ENCODE peak calls at places on chromosome 3, in six cellular contexts. B is sciatic nerve, I is GM03348, K is lower lobe of right lung, S is lower leg skin, P is hippocampal formation. N is an unnamed sample.

GRCh38 chr3:73508330-73508954 is 116.3 kb downstream of the PDZRN3 start:
- DNase-seq in B (no peak), I (peak; percentile 71), K (no peak), S (peak; percentile 54), P (peak; percentile 10), N (peak; percentile 64)

GRCh38 chr3:110686691-110687090 is 384.9 kb upstream of the NECTIN3 start:
- DNase-seq in B (no peak), I (no peak), K (no peak), S (no peak), P (no peak), N (no peak)

GRCh38 chr3:24830230-24831152 is 335.8 kb upstream of the THRB start:
- DNase-seq in B (no peak), I (no peak), K (peak; percentile 47), S (no peak), P (no peak), N (no peak)

GRCh38 chr3:59263152-59263551 is 213.3 kb upstream of the CFAP20DC start:
- DNase-seq in B (no peak), I (no peak), K (no peak), S (no peak), P (no peak), N (peak; percentile 71)

GRCh38 chr3:194165619-194166018 is 29.7 kb downstream of the HES1 start:
- DNase-seq in B (no peak), I (no peak), K (no peak), S (no peak), P (no peak), N (no peak)

GRCh38 chr3:20700702-20701101 is 514.7 kb upstream of the SGO1 start:
- DNase-seq in B (no peak), I (no peak), K (no peak), S (no peak), P (no peak), N (no peak)

GRCh38 chr3:66598168-66598567 is 97.3 kb upstream of the LRIG1 start:
- DNase-seq in B (no peak), I (peak; percentile 33), K (no peak), S (no peak), P (no peak), N (peak; percentile 11)

GRCh38 chr3:187678869-187679268 is 8.7 kb upstream of the SST start:
- DNase-seq in B (peak; percentile 68), I (peak; percentile 74), K (no peak), S (no peak), P (peak; percentile 13), N (peak; percentile 69)

GRCh38 chr3:30356901-30357753 is 249.3 kb upstream of the TGFBR2 start:
- DNase-seq in B (no peak), I (no peak), K (no peak), S (no peak), P (no peak), N (no peak)

GRCh38 chr3:45507820-45508317 is 86.7 kb upstream of the LIMD1 start:
- DNase-seq in B (no peak), I (no peak), K (no peak), S (no peak), P (no peak), N (no peak)

GRCh38 chr3:76122007-76122406 is 336.7 kb upstream of the ZNF717 start:
- DNase-seq in B (no peak), I (no peak), K (no peak), S (no peak), P (no peak), N (peak; percentile 29)

GRCh38 chr3:101077361-101078011 is 84.3 kb upstream of the ABI3BP start:
- DNase-seq in B (no peak), I (no peak), K (no peak), S (no peak), P (no peak), N (peak; percentile 92)

GRCh38 chr3:171168086-171168485 is 141.6 kb upstream of the SLC2A2 start:
- DNase-seq in B (no peak), I (peak; percentile 51), K (no peak), S (no peak), P (no peak), N (peak; percentile 97)

GRCh38 chr3:122810706-122811105 is 15.8 kb downstream of the SLC49A4 start:
- DNase-seq in B (no peak), I (no peak), K (no peak), S (no peak), P (no peak), N (no peak)

GRCh38 chr3:5195605-5196004 is 8.1 kb downstream of the EDEM1 start:
- DNase-seq in B (no peak), I (no peak), K (peak; percentile 67), S (no peak), P (peak; percentile 25), N (peak; percentile 72)

GRCh38 chr3:125634346-125634964 is 39.2 kb upstream of the OSBPL11 start:
- DNase-seq in B (no peak), I (no peak), K (no peak), S (no peak), P (no peak), N (peak; percentile 50)

GRCh38 chr3:5233026-5233425 is 45.5 kb downstream of the EDEM1 start:
- DNase-seq in B (no peak), I (no peak), K (no peak), S (no peak), P (no peak), N (no peak)

GRCh38 chr3:108117245-108117644 is 26.4 kb upstream of the CD47 start:
- DNase-seq in B (no peak), I (peak; percentile 22), K (no peak), S (no peak), P (no peak), N (peak; percentile 51)

GRCh38 chr3:26550413-26550812 is 72.2 kb upstream of the LRRC3B start:
- DNase-seq in B (no peak), I (no peak), K (no peak), S (no peak), P (no peak), N (no peak)

GRCh38 chr3:160180581-160181216 is 44.5 kb upstream of the C3orf80 start:
- DNase-seq in B (no peak), I (peak; percentile 77), K (no peak), S (no peak), P (no peak), N (no peak)

GRCh38 chr3:134342269-134342668 is 32.0 kb downstream of the AMOTL2 start:
- DNase-seq in B (peak; percentile 58), I (no peak), K (no peak), S (no peak), P (no peak), N (no peak)

GRCh38 chr3:8280161-8280560 is 221.5 kb upstream of the LMCD1 start:
- DNase-seq in B (no peak), I (no peak), K (no peak), S (no peak), P (no peak), N (no peak)

GRCh38 chr3:146273721-146274407 is 23.0 kb upstream of the PLSCR4 start:
- DNase-seq in B (no peak), I (no peak), K (no peak), S (no peak), P (no peak), N (no peak)

N was measured in renal cortical epithelial cell.